ENCODE peak calls at places on chromosomes 1 and 21, in four cellular contexts. M is heart left ventricle, J is left ventricle myocardium inferior, P is astrocyte of the spinal cord. K is an unnamed sample.

GRCh38 chr1:191641420-191642215 is 516.6 kb upstream of the RGS18 start:
- DNase-seq in M (no peak), J (no peak), P (peak), K (no peak)

GRCh38 chr21:25582164-25582563 is 25.1 kb downstream of the MRPL39 start:
- DNase-seq in M (no peak), J (no peak), P (no peak), K (no peak)

GRCh38 chr1:81287681-81288080 is 513.1 kb upstream of the ADGRL2 start:
- DNase-seq in M (no peak), J (no peak), P (no peak), K (no peak)

GRCh38 chr1:222455188-222455879 is 92.6 kb downstream of the HHIPL2 start:
- DNase-seq in M (peak), J (peak), P (peak), K (peak)

GRCh38 chr1:7348073-7348472 is 423.0 kb upstream of the VAMP3 start:
- DNase-seq in M (no peak), J (no peak), P (no peak), K (no peak)

GRCh38 chr1:212760126-212760823 is 31.3 kb downstream of the NSL1 start:
- DNase-seq in M (no peak), J (no peak), P (no peak), K (no peak)

GRCh38 chr1:3956527-3957170 is 56.6 kb upstream of the C1orf174 start:
- DNase-seq in M (no peak), J (no peak), P (no peak), K (no peak)

GRCh38 chr1:167082511-167083027 is 7.6 kb downstream of the GPA33 start:
- DNase-seq in M (no peak), J (no peak), P (no peak), K (no peak)

GRCh38 chr1:246417152-246417812 is 89.8 kb downstream of the SMYD3 start:
- DNase-seq in M (no peak), J (no peak), P (peak), K (no peak)

GRCh38 chr1:21490774-21491482 is 18.3 kb upstream of the ALPL start:
- DNase-seq in M (no peak), J (no peak), P (peak), K (no peak)

GRCh38 chr1:22171951-22172715 is 29.2 kb upstream of the WNT4 start:
- DNase-seq in M (no peak), J (no peak), P (no peak), K (no peak)

GRCh38 chr1:42739753-42740700 is at the start of gene CLDN19:
- DNase-seq in M (no peak), J (no peak), P (no peak), K (no peak)

GRCh38 chr1:210792703-210793102 is 341.2 kb downstream of the KCNH1 start:
- DNase-seq in M (no peak), J (no peak), P (peak), K (no peak)

GRCh38 chr21:46118305-46118870 is 20.5 kb downstream of the COL6A2 start:
- DNase-seq in M (peak), J (peak), P (no peak), K (peak)

GRCh38 chr1:180233191-180234011 is 3.3 kb downstream of the LHX4 start:
- DNase-seq in M (no peak), J (no peak), P (no peak), K (no peak)

GRCh38 chr1:159089184-159089791 is 12.7 kb upstream of the AIM2 start:
- DNase-seq in M (no peak), J (no peak), P (no peak), K (no peak)

GRCh38 chr1:78339490-78339889 is 151.3 kb upstream of the PTGFR start:
- DNase-seq in M (no peak), J (no peak), P (peak), K (no peak)

GRCh38 chr1:243841507-243841906 is 8.5 kb downstream of the AKT3 start:
- DNase-seq in M (no peak), J (no peak), P (peak), K (no peak)

GRCh38 chr1:163796394-163796821 is 474.7 kb downstream of the NUF2 start:
- DNase-seq in M (no peak), J (no peak), P (peak), K (no peak)

GRCh38 chr1:16293568-16293967 is 56.6 kb upstream of the CPLANE2 start:
- DNase-seq in M (no peak), J (no peak), P (no peak), K (no peak)

GRCh38 chr1:205940710-205941109 is 2.5 kb downstream of the SLC26A9 start:
- DNase-seq in M (no peak), J (no peak), P (no peak), K (no peak)

GRCh38 chr1:205942631-205943159 is 561 bp downstream of the SLC26A9 start:
- DNase-seq in M (no peak), J (no peak), P (no peak), K (no peak)

GRCh38 chr1:205936846-205937707 is 6.2 kb downstream of the SLC26A9 start:
- DNase-seq in M (no peak), J (no peak), P (peak), K (no peak)

GRCh38 chr1:205938682-205939081 is 4.6 kb downstream of the SLC26A9 start:
- DNase-seq in M (no peak), J (no peak), P (no peak), K (no peak)

GRCh38 chr1:205939690-205940330 is 3.4 kb downstream of the SLC26A9 start:
- DNase-seq in M (no peak), J (no peak), P (no peak), K (no peak)
- TF ChIP-seq CTCF in M (no peak), J (peak), P (peak), K (no peak)

DNA sequence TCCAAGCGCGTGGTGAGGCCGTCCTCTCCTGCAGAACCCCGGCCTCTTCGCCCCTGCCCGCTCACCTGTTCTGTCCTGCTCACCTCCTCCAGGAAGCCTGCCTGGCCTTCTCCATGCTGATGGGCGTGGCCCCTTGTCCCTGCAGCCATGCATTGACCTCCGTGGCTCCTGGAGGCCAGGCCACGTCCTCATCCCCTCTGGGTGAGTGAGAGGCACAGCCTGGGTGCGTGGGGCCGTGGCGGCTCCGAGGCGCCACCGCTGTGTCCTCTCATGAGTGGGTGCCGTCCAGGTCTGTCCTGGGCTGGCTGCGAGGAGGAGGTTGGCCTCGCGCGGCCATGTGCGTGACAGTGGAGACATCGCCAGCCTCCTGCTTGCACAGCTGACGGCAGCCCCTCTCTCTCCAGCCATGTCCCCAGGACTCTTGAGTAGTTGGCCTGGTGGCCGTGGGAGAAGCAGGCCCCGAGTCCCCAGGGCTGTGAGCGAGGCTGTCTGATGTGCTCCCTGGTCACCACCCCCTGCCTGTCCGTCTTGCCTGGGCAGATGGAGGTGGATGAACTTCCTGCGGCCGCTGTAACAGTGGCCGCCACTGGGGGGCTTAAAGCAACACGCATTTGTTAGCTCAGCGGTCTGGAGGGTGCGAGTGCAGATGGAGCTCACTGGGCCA is 58.1 kb downstream of the PRKCZ start:
- DNase-seq in M (no peak), J (no peak), P (peak), K (no peak)
- TF ChIP-seq CTCF in M (no peak), J (peak), P (peak), K (no peak)

GRCh38 chr1:171566467-171566866 is 55.6 kb upstream of the MYOCOS start:
- DNase-seq in M (no peak), J (no peak), P (no peak), K (no peak)
- TF ChIP-seq CTCF in M (no peak), J (no peak), P (peak), K (no peak)

DNA sequence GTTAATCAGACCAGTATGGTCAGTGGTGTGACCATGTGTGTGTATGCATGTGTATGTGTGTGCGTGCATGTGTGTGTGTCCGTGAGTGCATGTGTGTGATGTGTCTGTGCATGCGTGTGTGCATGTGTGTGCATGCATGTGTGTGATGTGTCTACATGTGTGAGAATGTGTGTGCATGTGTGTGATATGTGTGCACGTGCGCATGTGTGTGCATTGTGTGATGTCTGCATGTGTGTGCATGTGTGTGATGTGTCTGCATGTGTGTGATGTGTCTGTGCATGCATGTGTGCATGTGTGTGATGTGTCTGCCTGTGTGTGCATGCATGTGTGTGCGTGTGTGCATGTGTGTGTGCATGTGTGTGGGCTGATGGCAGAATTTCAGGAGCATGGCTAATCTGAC is 58.2 kb downstream of the SIK1 start:
- DNase-seq in M (no peak), J (no peak), P (no peak), K (no peak)
- TF ChIP-seq CTCF in M (no peak), J (no peak), P (no peak), K (no peak)

GRCh38 chr1:161001068-161001467 is 19.9 kb downstream of the F11R start:
- DNase-seq in M (no peak), J (no peak), P (no peak), K (no peak)

GRCh38 chr1:160996195-160996594 is 24.8 kb downstream of the F11R start:
- DNase-seq in M (no peak), J (no peak), P (peak), K (no peak)

GRCh38 chr1:160993544-160993943 is 27.4 kb downstream of the F11R start:
- DNase-seq in M (no peak), J (no peak), P (peak), K (no peak)

GRCh38 chr1:160999376-160999775 is 21.6 kb downstream of the F11R start:
- DNase-seq in M (no peak), J (no peak), P (no peak), K (no peak)

DNA sequence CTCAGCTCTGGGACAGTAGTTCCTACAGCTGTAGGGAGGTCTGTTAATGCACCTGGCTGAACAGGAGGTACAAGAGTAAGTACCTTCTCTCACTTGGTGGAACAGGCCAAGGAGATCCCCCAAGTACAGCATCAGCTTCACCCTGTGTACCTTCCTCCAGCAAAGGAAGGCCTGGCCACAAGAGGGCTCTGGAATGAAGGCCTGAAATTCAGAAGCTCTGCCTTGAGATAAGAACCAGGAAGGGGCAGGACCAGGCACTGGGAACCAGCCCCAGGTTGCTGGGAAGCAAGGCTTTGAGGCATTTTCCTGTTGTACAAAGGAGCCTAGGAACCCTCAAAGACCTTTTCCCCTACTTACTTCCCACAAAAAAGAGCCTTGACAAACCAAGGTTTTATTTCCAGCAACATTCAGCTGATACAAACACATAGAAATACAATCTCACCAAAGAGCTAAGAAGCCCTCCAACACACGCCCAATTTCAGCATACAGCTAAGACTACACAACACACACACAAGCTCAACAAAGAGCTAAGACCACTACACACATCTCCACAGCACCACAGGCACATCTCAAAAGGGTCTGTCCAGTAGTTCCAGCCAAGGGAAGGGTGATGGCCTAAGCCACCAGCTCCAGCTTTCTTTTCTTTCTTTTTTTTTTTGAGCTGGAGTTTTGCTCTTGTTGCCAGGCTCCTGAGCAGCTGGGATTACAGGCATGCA is 23.5 kb downstream of the F11R start:
- DNase-seq in M (peak), J (peak), P (peak), K (peak)
- TF ChIP-seq CTCF in M (peak), J (peak), P (peak), K (no peak)

DNA sequence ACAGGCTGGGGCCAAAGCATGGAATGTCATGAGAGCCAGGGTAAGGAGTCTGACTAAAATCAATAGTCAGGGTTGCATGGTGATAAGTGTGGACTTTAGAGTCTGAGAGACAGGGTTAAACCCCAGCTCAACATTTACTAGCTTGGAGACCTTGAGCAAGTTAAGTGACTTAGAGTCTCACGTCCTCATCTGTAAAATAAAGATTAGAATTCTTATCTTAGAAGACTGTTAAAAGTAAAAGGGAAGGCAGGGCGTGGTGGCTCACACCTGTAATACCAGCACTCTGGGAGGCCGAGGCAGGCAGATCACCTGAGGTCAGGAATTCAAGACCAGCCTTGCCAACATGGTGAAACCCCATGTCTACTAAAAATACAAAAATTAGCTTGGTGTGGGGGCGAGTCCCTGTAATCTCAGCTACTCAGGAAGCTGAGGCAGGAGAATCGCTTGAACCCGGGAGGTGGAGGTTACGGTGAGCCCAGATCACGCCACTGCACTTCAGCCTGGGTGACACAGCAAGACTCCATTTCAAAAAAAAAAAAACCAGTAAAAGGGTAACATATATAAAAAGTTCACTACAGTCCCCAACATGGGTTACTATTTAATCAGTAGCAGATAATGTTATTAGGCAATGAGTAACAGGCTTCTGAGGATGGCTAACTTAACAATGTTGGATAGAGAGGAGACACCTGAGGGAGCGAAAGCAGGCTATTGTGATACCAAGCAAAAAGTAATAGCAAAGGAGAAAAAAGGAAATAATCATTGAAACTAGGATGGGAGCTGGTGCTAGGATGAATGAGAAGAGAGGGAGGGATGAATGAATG is 20.8 kb downstream of the TMCO1 start:
- DNase-seq in M (no peak), J (no peak), P (no peak), K (no peak)
- TF ChIP-seq CTCF in M (no peak), J (no peak), P (no peak), K (no peak)

DNA sequence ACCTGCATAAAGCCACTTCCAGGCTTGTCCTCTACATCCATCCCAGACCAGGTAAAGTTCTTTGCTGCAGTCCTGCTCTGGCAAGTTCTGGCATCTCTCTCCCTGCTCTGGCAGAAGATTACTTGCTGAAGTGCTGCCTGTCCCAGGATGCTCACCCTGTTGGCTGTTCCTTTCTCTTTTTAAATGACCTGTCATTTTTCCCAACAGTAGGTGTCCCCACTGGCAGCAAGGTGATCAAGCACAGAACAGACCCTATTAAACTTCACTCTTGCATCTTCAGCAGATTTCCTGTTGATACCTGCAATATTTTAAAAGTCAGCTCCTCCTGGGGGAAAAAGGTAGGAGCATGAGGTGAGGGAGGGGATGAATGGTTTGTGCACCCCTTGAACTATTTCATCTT is 332.6 kb downstream of the PBX1 start:
- DNase-seq in M (no peak), J (no peak), P (no peak), K (no peak)
- TF ChIP-seq CTCF in M (no peak), J (no peak), P (no peak), K (no peak)